ENCODE peak calls at places on chromosomes 5 and 9, in five cellular contexts. One of them, this sample, is unnamed.

GRCh38 chr5:109703827-109704226 is 14.1 kb downstream of the MAN2A1 start:
- DNase-seq in A172: no peak
- DNase-seq in cardiac muscle cell: no peak
- DNase-seq in substantia nigra: no peak
- DNase-seq in bronchial epithelial cell: no peak
- DNase-seq in this sample: no peak

GRCh38 chr9:13992136-13992798 is 321.7 kb downstream of the NFIB start:
- DNase-seq in cardiac muscle cell: peak; percentile 65
- DNase-seq in A172: no peak
- DNase-seq in bronchial epithelial cell: peak; percentile 90
- DNase-seq in substantia nigra: no peak
- DNase-seq in this sample: no peak

GRCh38 chr5:128536861-128537305 is 1.2 kb downstream of the FBN2 start:
- DNase-seq in bronchial epithelial cell: no peak
- DNase-seq in cardiac muscle cell: peak; percentile 45
- DNase-seq in A172: no peak
- DNase-seq in substantia nigra: no peak
- DNase-seq in this sample: no peak

GRCh38 chr5:113615708-113616107 is 102.2 kb downstream of the YTHDC2 start:
- DNase-seq in cardiac muscle cell: peak; percentile 78
- DNase-seq in A172: no peak
- DNase-seq in bronchial epithelial cell: no peak
- DNase-seq in substantia nigra: no peak
- DNase-seq in this sample: no peak

GRCh38 chr9:97880336-97880735 is 27.3 kb downstream of the FOXE1 start:
- DNase-seq in cardiac muscle cell: peak; percentile 42
- DNase-seq in A172: no peak
- DNase-seq in bronchial epithelial cell: no peak
- DNase-seq in substantia nigra: no peak
- DNase-seq in this sample: no peak

GRCh38 chr9:138078846-138079245 is 201.3 kb downstream of the CACNA1B start:
- DNase-seq in bronchial epithelial cell: no peak
- DNase-seq in substantia nigra: no peak
- DNase-seq in A172: no peak
- DNase-seq in cardiac muscle cell: no peak
- DNase-seq in this sample: no peak

GRCh38 chr9:78424299-78424698 is 127.4 kb downstream of the PSAT1 start:
- DNase-seq in bronchial epithelial cell: no peak
- DNase-seq in substantia nigra: no peak
- DNase-seq in cardiac muscle cell: no peak
- DNase-seq in A172: no peak
- DNase-seq in this sample: no peak

GRCh38 chr5:79973511-79973910 is 17.6 kb downstream of the MTX3 start:
- DNase-seq in cardiac muscle cell: no peak
- DNase-seq in A172: no peak
- DNase-seq in substantia nigra: no peak
- DNase-seq in bronchial epithelial cell: no peak
- DNase-seq in this sample: no peak

GRCh38 chr5:133599044-133599443 is 13.3 kb downstream of the FSTL4 start:
- DNase-seq in A172: no peak
- DNase-seq in bronchial epithelial cell: no peak
- DNase-seq in substantia nigra: no peak
- DNase-seq in cardiac muscle cell: no peak
- DNase-seq in this sample: no peak

GRCh38 chr5:74476197-74477081 is 164.1 kb downstream of the ENC1 start:
- DNase-seq in substantia nigra: no peak
- DNase-seq in A172: no peak
- DNase-seq in bronchial epithelial cell: no peak
- DNase-seq in cardiac muscle cell: no peak
- DNase-seq in this sample: no peak

GRCh38 chr5:18745591-18745987 is 1111.3 kb downstream of the TAF11L14 start:
- DNase-seq in A172: peak; percentile 54
- DNase-seq in cardiac muscle cell: no peak
- DNase-seq in bronchial epithelial cell: no peak
- DNase-seq in substantia nigra: no peak
- DNase-seq in this sample: no peak

GRCh38 chr5:58462154-58462553 is 2.3 kb upstream of the PLK2 start:
- DNase-seq in substantia nigra: no peak
- DNase-seq in bronchial epithelial cell: peak; percentile 83
- DNase-seq in cardiac muscle cell: peak; percentile 32
- DNase-seq in A172: no peak
- DNase-seq in this sample: no peak

GRCh38 chr9:35618325-35618727 is at the start of gene CD72:
- DNase-seq in bronchial epithelial cell: no peak
- DNase-seq in substantia nigra: no peak
- DNase-seq in cardiac muscle cell: no peak
- DNase-seq in A172: no peak
- DNase-seq in this sample: no peak

GRCh38 chr5:88245241-88245892 is 23.3 kb downstream of the TMEM161B start:
- DNase-seq in substantia nigra: no peak
- DNase-seq in bronchial epithelial cell: peak; percentile 7
- DNase-seq in A172: no peak
- DNase-seq in cardiac muscle cell: no peak
- DNase-seq in this sample: no peak

GRCh38 chr9:93224591-93224990 is 40.7 kb downstream of the WNK2 start:
- DNase-seq in bronchial epithelial cell: peak; percentile 97
- DNase-seq in cardiac muscle cell: no peak
- DNase-seq in substantia nigra: no peak
- DNase-seq in A172: no peak
- DNase-seq in this sample: no peak

GRCh38 chr5:76291305-76292077 is 111.6 kb upstream of the IQGAP2 start:
- DNase-seq in bronchial epithelial cell: peak; percentile 48
- DNase-seq in cardiac muscle cell: no peak
- DNase-seq in A172: no peak
- DNase-seq in substantia nigra: no peak
- DNase-seq in this sample: peak; percentile 52

GRCh38 chr5:78899922-78900362 is 85.2 kb downstream of the ARSB start:
- DNase-seq in substantia nigra: no peak
- DNase-seq in cardiac muscle cell: peak; percentile 77
- DNase-seq in A172: peak; percentile 66
- DNase-seq in bronchial epithelial cell: peak; percentile 57
- DNase-seq in this sample: no peak

GRCh38 chr5:74641778-74642542 is 1.4 kb upstream of the ENC1 start:
- DNase-seq in cardiac muscle cell: peak; percentile 90
- DNase-seq in bronchial epithelial cell: peak; percentile 81
- DNase-seq in A172: peak; percentile 74
- DNase-seq in substantia nigra: no peak
- DNase-seq in this sample: peak; percentile 4

GRCh38 chr5:61767231-61768080 is 435.4 kb downstream of the ZSWIM6 start:
- DNase-seq in substantia nigra: no peak
- DNase-seq in A172: no peak
- DNase-seq in bronchial epithelial cell: no peak
- DNase-seq in cardiac muscle cell: no peak
- DNase-seq in this sample: no peak

GRCh38 chr5:176727983-176728675 is 80.8 kb downstream of the TSPAN17 start:
- DNase-seq in substantia nigra: no peak
- DNase-seq in A172: no peak
- DNase-seq in cardiac muscle cell: no peak
- DNase-seq in bronchial epithelial cell: no peak
- DNase-seq in this sample: no peak

GRCh38 chr5:107484261-107484660 is 186.5 kb downstream of the EFNA5 start:
- DNase-seq in A172: no peak
- DNase-seq in substantia nigra: no peak
- DNase-seq in bronchial epithelial cell: no peak
- DNase-seq in cardiac muscle cell: peak; percentile 24
- DNase-seq in this sample: no peak

GRCh38 chr5:74232281-74232680 is 408.2 kb downstream of the ENC1 start:
- DNase-seq in A172: peak; percentile 87
- DNase-seq in substantia nigra: no peak
- DNase-seq in cardiac muscle cell: peak; percentile 36
- DNase-seq in bronchial epithelial cell: peak; percentile 99
- DNase-seq in this sample: no peak

GRCh38 chr5:40001796-40002195 is 577.0 kb upstream of the DAB2 start:
- DNase-seq in cardiac muscle cell: no peak
- DNase-seq in substantia nigra: no peak
- DNase-seq in bronchial epithelial cell: no peak
- DNase-seq in A172: no peak
- DNase-seq in this sample: no peak

GRCh38 chr9:88661759-88662158 is 126.8 kb downstream of the NXNL2 start:
- DNase-seq in A172: peak; percentile 21
- DNase-seq in substantia nigra: no peak
- DNase-seq in bronchial epithelial cell: peak; percentile 5
- DNase-seq in cardiac muscle cell: peak; percentile 23
- DNase-seq in this sample: no peak

GRCh38 chr5:59099270-59099994 is 516.6 kb downstream of the RAB3C start:
- DNase-seq in substantia nigra: no peak
- DNase-seq in cardiac muscle cell: peak; percentile 67
- DNase-seq in bronchial epithelial cell: peak; percentile 95
- DNase-seq in A172: peak; percentile 82
- DNase-seq in this sample: no peak

GRCh38 chr5:77076961-77077820 is 9.9 kb downstream of the ZBED3 start:
- DNase-seq in A172: no peak
- DNase-seq in cardiac muscle cell: peak; percentile 76
- DNase-seq in bronchial epithelial cell: peak; percentile 3
- DNase-seq in substantia nigra: peak; percentile 22
- DNase-seq in this sample: no peak

This sample was measured in NCI-H510A.